ENCODE peak calls at places on chromosomes 3 and 15, in four cellular contexts. O, X, H and S are unnamed samples.

GRCh38 chr15:29139540-29140459 is 129.8 kb downstream of the NSMCE3 start:
- DNase-seq in O (peak; percentile 51), X (peak; percentile 24), H (peak; percentile 40), S (peak; percentile 45)

GRCh38 chr3:157073810-157074209 is 86.1 kb downstream of the CCNL1 start:
- DNase-seq in H (no peak), X (peak; percentile 74), O (no peak), S (no peak)

GRCh38 chr3:26484140-26484539 is 138.4 kb upstream of the LRRC3B start:
- DNase-seq in H (no peak), O (no peak), X (no peak), S (no peak)

GRCh38 chr3:53725308-53725995 is 120.8 kb downstream of the CHDH start:
- DNase-seq in O (no peak), H (no peak), X (no peak), S (peak; percentile 71)

GRCh38 chr3:52406231-52406661 is 38.7 kb downstream of the SEMA3G start:
- DNase-seq in X (no peak), O (no peak), H (peak; percentile 85), S (peak; percentile 43)

GRCh38 chr15:31502541-31503229 is 176.1 kb downstream of the KLF13 start:
- DNase-seq in X (no peak), H (no peak), O (no peak), S (no peak)

GRCh38 chr3:65871305-65872141 is 167.2 kb downstream of the MAGI1 start:
- DNase-seq in X (peak; percentile 26), H (no peak), O (peak; percentile 88), S (no peak)

GRCh38 chr3:28317438-28318022 is 31.0 kb upstream of the ZCWPW2 start:
- DNase-seq in O (peak; percentile 44), H (no peak), X (peak; percentile 38), S (peak; percentile 52)

GRCh38 chr15:101047301-101047781 is 128.2 kb downstream of the LRRK1 start:
- DNase-seq in X (no peak), H (peak; percentile 18), O (no peak), S (no peak)

GRCh38 chr15:31353931-31354330 is 27.3 kb downstream of the KLF13 start:
- DNase-seq in X (no peak), O (peak; percentile 33), H (no peak), S (no peak)

GRCh38 chr3:5194801-5195509 is 7.4 kb downstream of the EDEM1 start:
- DNase-seq in H (no peak), X (peak; percentile 91), O (peak; percentile 28), S (peak; percentile 72)

GRCh38 chr15:57551717-57552677 is 39.7 kb upstream of the MYZAP start:
- DNase-seq in O (peak; percentile 59), H (no peak), X (peak; percentile 70), S (no peak)

DNA sequence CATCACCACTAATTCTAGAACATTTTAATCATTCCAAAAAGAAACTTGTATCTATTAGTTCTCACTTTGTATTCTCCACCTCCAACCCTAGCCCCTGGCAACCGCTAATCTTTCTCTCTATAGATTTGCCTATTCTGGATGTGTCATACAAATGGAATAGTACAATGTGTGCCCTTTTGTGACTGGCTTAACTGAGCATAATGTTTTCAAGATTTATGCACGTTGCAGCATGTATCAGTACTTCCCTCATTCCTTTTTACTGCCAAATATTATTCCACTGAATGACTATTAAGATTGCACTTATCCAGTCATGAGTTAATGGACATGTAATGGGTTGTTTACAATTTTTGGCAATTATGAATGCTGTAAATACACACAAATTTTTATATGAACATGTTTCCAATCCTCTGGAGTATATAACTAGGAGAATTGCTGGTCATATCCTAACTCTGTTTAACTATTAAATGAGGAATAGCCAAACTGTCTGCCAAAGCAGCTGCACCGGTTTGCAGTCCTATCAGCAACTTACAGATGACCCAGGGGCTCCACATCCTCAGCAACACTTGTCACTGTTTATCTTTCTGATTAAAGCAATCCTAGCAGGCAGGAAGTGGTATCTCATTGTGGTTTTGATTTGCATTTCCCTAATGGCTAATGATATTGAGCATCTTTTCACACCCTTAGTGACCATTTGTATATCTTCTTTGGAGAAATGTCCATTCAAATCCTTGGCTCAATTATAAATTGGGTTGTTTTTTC is 42.9 kb downstream of the DCUN1D1 start:
- DNase-seq in O (no peak), H (no peak), X (no peak), S (peak; percentile 85)
- TF ChIP-seq POLR2A in O (no peak), H (no peak), X (no peak), S (no peak)

GRCh38 chr3:185498503-185499396 is at the start of gene TMEM41A:
- DNase-seq in O (peak; percentile 95), X (peak; percentile 87), H (peak; percentile 96), S (peak; percentile 96)
- TF ChIP-seq POLR2A in O (peak; percentile 90), X (peak; percentile 80), H (peak; percentile 58), S (peak; percentile 90)

DNA sequence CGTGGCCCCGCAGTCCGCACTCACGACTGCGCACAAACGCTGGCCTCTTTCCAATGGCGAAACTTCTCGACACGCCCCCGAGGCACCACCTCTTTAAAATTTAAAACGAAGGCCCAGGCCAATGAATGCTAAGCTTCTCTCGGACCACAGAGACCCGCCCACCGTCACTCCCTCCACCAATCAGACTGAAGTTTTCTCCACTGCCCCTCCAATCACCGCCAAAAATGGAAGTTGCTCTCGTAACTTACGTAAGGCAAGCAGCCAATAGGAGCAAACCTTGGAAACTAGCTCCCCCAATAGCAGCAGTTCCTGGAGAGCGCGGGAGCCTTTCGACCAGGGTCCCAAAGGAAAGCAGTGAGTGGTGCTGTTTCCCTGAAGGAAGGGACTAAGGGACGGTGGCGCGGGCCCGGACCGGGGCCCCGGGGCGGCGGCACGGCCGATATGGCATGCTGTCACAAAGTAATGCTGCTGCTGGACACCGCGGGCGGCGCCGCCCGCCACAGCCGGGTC is at the start of gene TICRR:
- DNase-seq in H (peak; percentile 98), O (peak; percentile 99), X (peak; percentile 100), S (peak; percentile 99)
- TF ChIP-seq POLR2A in H (no peak), O (no peak), X (no peak), S (peak; percentile 86)

GRCh38 chr15:84980196-84981053 is 1.2 kb upstream of the PDE8A start:
- DNase-seq in H (peak; percentile 91), X (peak; percentile 74), O (peak; percentile 85), S (peak; percentile 90)

GRCh38 chr15:84982301-84982920 is 755 bp downstream of the PDE8A start:
- DNase-seq in H (peak; percentile 75), O (peak; percentile 57), X (peak; percentile 18), S (no peak)

GRCh38 chr15:84981711-84982300 is at the start of gene PDE8A:
- DNase-seq in H (peak; percentile 71), O (peak; percentile 49), X (peak; percentile 31), S (peak; percentile 75)

GRCh38 chr15:84979651-84980050 is 2.0 kb upstream of the PDE8A start:
- DNase-seq in O (peak; percentile 39), X (no peak), H (no peak), S (peak; percentile 30)

GRCh38 chr15:84981054-84981710 is 474 bp upstream of the PDE8A start:
- DNase-seq in O (peak; percentile 95), X (peak; percentile 96), H (peak; percentile 94), S (peak; percentile 98)
- TF ChIP-seq POLR2A in O (peak; percentile 55), X (no peak), H (no peak), S (no peak)

GRCh38 chr3:98554580-98554979 is 22.8 kb downstream of the GPR15 start:
- DNase-seq in O (no peak), X (no peak), H (no peak), S (no peak)
- TF ChIP-seq POLR2A in O (no peak), X (no peak), H (no peak), S (no peak)

DNA sequence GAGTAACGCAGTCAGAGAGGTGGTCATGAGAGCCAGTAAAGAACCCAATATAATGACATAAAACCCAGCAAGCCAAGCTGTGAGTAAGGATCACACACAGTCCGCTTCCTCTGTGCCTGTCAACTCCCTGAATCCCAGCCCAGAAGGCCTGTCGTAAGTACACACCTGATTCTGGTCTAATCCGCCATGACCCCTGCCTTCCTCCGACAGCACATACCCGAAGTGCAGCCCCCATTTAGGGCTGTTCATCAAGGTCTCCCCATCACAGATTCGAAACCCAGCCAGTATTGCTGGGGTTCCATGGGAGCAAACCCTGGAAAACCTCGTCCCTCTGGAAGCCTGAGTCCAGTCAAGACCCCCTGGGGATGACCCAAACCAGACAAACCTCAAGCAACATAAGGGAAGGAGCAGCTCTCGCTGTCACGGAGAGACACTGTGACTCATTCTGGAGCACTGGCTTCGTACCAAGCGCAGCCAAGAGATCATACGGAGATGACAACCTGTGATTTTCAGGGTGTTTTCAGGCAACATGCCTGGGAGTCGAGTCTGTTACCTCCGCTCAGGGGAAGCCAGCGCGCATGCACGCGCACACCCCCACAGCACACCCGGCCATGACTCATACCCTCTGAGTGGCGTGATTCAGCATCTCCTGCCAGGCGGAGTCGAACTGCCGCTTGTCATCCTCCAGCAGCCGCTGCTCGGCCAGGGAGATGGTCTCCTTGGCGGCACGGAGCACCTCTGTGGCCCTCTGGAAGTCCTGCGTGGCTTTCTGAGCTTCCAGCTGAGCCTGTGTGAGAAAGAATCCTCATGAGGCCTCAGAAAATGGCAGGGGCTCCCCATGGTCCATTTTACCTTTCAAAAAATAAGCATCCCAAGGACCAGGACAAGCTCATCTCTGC is 63.0 kb downstream of the SH3BP5 start:
- DNase-seq in X (peak; percentile 96), O (peak; percentile 75), H (peak; percentile 95), S (peak; percentile 96)
- TF ChIP-seq POLR2A in X (no peak), O (no peak), H (peak; percentile 37), S (peak; percentile 64)

GRCh38 chr15:63503739-63504246 is 600 bp upstream of the USP3 start:
- DNase-seq in H (no peak), O (peak; percentile 87), X (peak; percentile 93), S (peak; percentile 88)

GRCh38 chr15:63502137-63502801 is 2.1 kb upstream of the USP3 start:
- DNase-seq in O (peak; percentile 44), X (peak; percentile 44), H (no peak), S (peak; percentile 23)

GRCh38 chr15:63504247-63504978 is at the start of gene USP3:
- DNase-seq in H (peak; percentile 96), X (peak; percentile 94), O (peak; percentile 95), S (peak; percentile 96)

GRCh38 chr15:63501256-63502089 is 2.9 kb upstream of the USP3 start:
- DNase-seq in H (peak; percentile 93), O (peak; percentile 86), X (peak; percentile 97), S (no peak)

GRCh38 chr15:63502843-63503738 is 1.3 kb upstream of the USP3 start:
- DNase-seq in O (peak; percentile 99), H (peak; percentile 96), X (peak; percentile 87), S (peak; percentile 77)
- TF ChIP-seq POLR2A in O (peak; percentile 77), H (peak; percentile 74), X (no peak), S (no peak)

DNA sequence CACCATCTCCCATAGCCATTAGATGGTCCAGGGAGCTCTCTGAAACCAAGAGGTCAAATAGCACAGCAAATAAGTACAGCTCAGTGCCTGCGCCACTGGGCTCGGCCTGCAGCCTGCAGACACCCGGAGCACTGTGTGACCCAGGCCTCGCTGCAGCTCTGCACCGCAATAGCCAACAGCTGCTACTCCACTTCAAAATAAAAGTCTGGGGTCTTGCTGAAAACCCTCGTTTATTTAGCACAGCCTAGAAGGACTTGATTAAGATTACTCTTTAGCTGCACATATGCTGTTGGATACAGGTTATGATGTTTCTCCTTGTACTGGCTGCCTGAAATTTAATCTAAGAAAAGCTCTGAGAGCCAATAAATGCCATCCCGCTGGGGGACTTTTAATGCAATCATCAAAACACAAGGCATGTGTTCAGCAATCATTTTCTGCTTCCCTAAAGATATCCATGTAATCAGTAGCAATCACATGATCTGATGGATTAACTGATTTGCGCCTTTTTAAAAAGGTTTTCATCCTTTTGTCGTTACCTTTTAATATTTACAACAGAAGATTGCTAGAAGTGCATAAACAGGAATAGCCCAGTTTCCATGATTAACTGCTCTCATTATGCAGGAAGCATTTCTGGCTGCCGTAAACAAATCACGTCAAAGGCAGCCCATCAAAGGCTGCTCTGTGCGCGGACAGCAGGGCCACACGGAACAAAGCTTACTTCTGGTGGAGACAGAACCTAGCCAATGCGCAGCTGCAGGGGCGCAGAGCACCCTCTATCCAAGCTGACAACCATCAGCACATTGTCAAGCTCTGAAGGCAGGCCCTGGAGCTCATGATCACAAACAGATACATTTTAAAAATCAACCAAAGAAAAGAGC is 58.8 kb downstream of the CLASP2 start:
- DNase-seq in X (peak; percentile 88), O (peak; percentile 73), H (peak; percentile 69), S (peak; percentile 64)
- TF ChIP-seq POLR2A in X (no peak), O (no peak), H (no peak), S (no peak)